ENCODE peak calls at places on chromosome 1, in ten cellular contexts. P is activated CD8-positive, alpha-beta memory T cell treated with anti-CD3 and anti-CD28 coated beads, Interleukin-2, amount 10 ng/mL, durations not matched to agents 7 days and 5 days; M is A549; F is Right ventricle myocardium inferior; J is activated CD4-positive, CD25-positive, alpha-beta regulatory T cell treated with anti-CD3 and anti-CD28 coated beads, Interleukin-2, amount 50 U/mL, for 24 hours; I is pancreas; H is left lung; S is left cardiac atrium; G is upper lobe of right lung; V is esophagus mucosa. X is an unnamed sample.
A peak's percentile ranks its signal among the peaks of the same experiment; 100 is the strongest.

GRCh38 chr1:17605582-17606344 is 66.3 kb downstream of the ARHGEF10L start:
- ATAC-seq in P (no peak), M (no peak), F (peak; percentile 68), J (no peak), I (peak; percentile 51), H (peak; percentile 73), S (peak; percentile 50), G (no peak), V (no peak), X (no peak)

GRCh38 chr1:108057536-108057935 is 92.6 kb upstream of the VAV3 start:
- ATAC-seq in P (no peak), M (no peak), F (peak; percentile 47), J (no peak), I (peak; percentile 56), H (peak; percentile 64), S (peak; percentile 58), G (peak; percentile 83), V (no peak), X (no peak)

GRCh38 chr1:226523646-226524406 is 24.7 kb upstream of the STUM start:
- ATAC-seq in P (no peak), M (no peak), F (no peak), J (no peak), I (no peak), H (no peak), S (no peak), G (no peak), V (no peak), X (no peak)

GRCh38 chr1:6126028-6126427 is 54.1 kb downstream of the CHD5 start:
- ATAC-seq in P (no peak), M (no peak), F (no peak), J (no peak), I (no peak), H (no peak), S (no peak), G (no peak), V (no peak), X (peak; percentile 34)

GRCh38 chr1:119227446-119227845 is 87.0 kb upstream of the WARS2 start:
- ATAC-seq in P (no peak), M (no peak), F (no peak), J (no peak), I (no peak), H (no peak), S (no peak), G (no peak), V (no peak), X (peak; percentile 24)

GRCh38 chr1:47703161-47703825 is 265.4 kb downstream of the FOXD2 start:
- ATAC-seq in P (no peak), M (no peak), F (no peak), J (no peak), I (no peak), H (no peak), S (peak; percentile 21), G (peak; percentile 34), V (no peak), X (no peak)

GRCh38 chr1:218510153-218510772 is 165.1 kb downstream of the TGFB2 start:
- ATAC-seq in P (no peak), M (no peak), F (no peak), J (no peak), I (no peak), H (no peak), S (no peak), G (no peak), V (no peak), X (no peak)

GRCh38 chr1:182183606-182184005 is 122.1 kb upstream of the ZNF648 start:
- ATAC-seq in P (no peak), M (no peak), F (no peak), J (no peak), I (peak; percentile 76), H (no peak), S (no peak), G (no peak), V (no peak), X (no peak)

GRCh38 chr1:107474877-107475612 is 334.2 kb downstream of the NTNG1 start:
- ATAC-seq in P (peak; percentile 47), M (no peak), F (no peak), J (peak; percentile 82), I (no peak), H (no peak), S (no peak), G (no peak), V (no peak), X (peak; percentile 91)

GRCh38 chr1:234997201-234998173 is 131.2 kb downstream of the TOMM20 start:
- ATAC-seq in P (no peak), M (peak; percentile 95), F (peak; percentile 93), J (no peak), I (peak; percentile 95), H (peak; percentile 89), S (peak; percentile 96), G (peak; percentile 91), V (peak; percentile 87), X (no peak)

X was measured in activated T-helper 17 cell treated with anti-CD3 and anti-CD28 coated beads, Interleukin-2, amount 50 U/mL, for 72 hours.